ENCODE peak calls at places on chromosomes 4 and X, in seven cellular contexts. H is IMR-90, D is mesenchymal stem cell, T is H9, P is neuronal stem cell, U is H1, Q is trophoblast cell. W is an unnamed sample.

GRCh38 chrX:572490-573124 is 58.0 kb upstream of the SHOX start:
- DNase-seq in H (no peak), Q (no peak), P (no peak), D (no peak), T (no peak), U (peak), W (no peak)

GRCh38 chr4:161287678-161288352 is 876.0 kb downstream of the FSTL5 start:
- DNase-seq in U (no peak), D (no peak), T (no peak), P (no peak), Q (no peak), H (no peak), W (no peak)

GRCh38 chrX:118025193-118025592 is 91.4 kb downstream of the KLHL13 start:
- DNase-seq in U (no peak), T (no peak), Q (peak), D (no peak), H (peak), P (no peak), W (no peak)

GRCh38 chr4:101175896-101176676 is 171.2 kb downstream of the PPP3CA start:
- DNase-seq in T (no peak), P (no peak), D (no peak), U (no peak), H (no peak), Q (no peak), W (no peak)

GRCh38 chrX:56978172-56978571 is 17.2 kb downstream of the SPIN3 start:
- DNase-seq in H (peak), Q (peak), T (peak), U (no peak), P (no peak), D (peak), W (peak)

GRCh38 chr4:85515701-85516100 is 40.8 kb downstream of the ARHGAP24 start:
- DNase-seq in U (no peak), Q (no peak), D (no peak), T (no peak), H (no peak), P (no peak), W (no peak)

GRCh38 chr4:110195561-110196205 is 2.7 kb downstream of the ELOVL6 start:
- DNase-seq in P (no peak), U (no peak), D (peak), Q (no peak), H (peak), T (no peak), W (peak)

GRCh38 chr4:66633472-66633871 is 911.8 kb downstream of the CENPC start:
- DNase-seq in U (no peak), H (no peak), Q (no peak), P (no peak), D (no peak), T (no peak), W (no peak)

GRCh38 chr4:173319696-173320095 is 14.5 kb downstream of the HMGB2 start:
- DNase-seq in U (no peak), Q (peak), T (no peak), P (no peak), H (peak), D (peak), W (no peak)

GRCh38 chrX:23503835-23504539 is 163.3 kb upstream of the PRDX4 start:
- DNase-seq in T (peak), U (no peak), Q (peak), H (peak), D (peak), P (no peak), W (peak)

GRCh38 chr4:118012142-118012541 is 22.1 kb upstream of the NDST3 start:
- DNase-seq in P (no peak), H (peak), T (no peak), Q (no peak), U (no peak), D (no peak), W (peak)

GRCh38 chrX:2385224-2385623 is 115.6 kb downstream of the DHRSX start:
- DNase-seq in P (no peak), Q (peak), H (peak), D (peak), T (no peak), U (no peak), W (peak)

GRCh38 chr4:144280688-144281087 is 140.2 kb upstream of the GYPA start:
- DNase-seq in P (no peak), D (no peak), T (no peak), U (no peak), Q (no peak), H (no peak), W (no peak)

GRCh38 chr4:52376107-52376704 is 282.9 kb downstream of the USP46 start:
- DNase-seq in Q (peak), P (peak), T (no peak), D (peak), H (peak), U (no peak), W (peak)

GRCh38 chrX:78708171-78708570 is 39.3 kb upstream of the LPAR4 start:
- DNase-seq in P (no peak), D (peak), T (peak), U (peak), H (peak), Q (peak), W (peak)

GRCh38 chrX:46750829-46751228 is 8.1 kb downstream of the SLC9A7 start:
- DNase-seq in D (no peak), T (no peak), U (no peak), Q (no peak), H (no peak), P (no peak), W (no peak)

GRCh38 chr4:62250100-62250499 is 1050.0 kb downstream of the ADGRL3 start:
- DNase-seq in P (no peak), D (no peak), T (no peak), U (no peak), Q (no peak), H (no peak), W (no peak)

GRCh38 chrX:136477026-136477425 is 10.7 kb upstream of the BRS3 start:
- DNase-seq in P (no peak), H (no peak), D (no peak), U (no peak), T (no peak), Q (peak), W (peak)

GRCh38 chr4:31548823-31549222 is 828.7 kb downstream of the PCDH7 start:
- DNase-seq in D (no peak), U (no peak), T (no peak), P (no peak), Q (no peak), H (no peak), W (no peak)

GRCh38 chr4:47017081-47017480 is 14.3 kb upstream of the GABRB1 start:
- DNase-seq in P (no peak), U (no peak), H (peak), T (no peak), D (peak), Q (no peak), W (no peak)

GRCh38 chrX:154775611-154776349 is 13.1 kb downstream of the DKC1 start:
- DNase-seq in U (no peak), T (no peak), H (peak), D (no peak), P (no peak), Q (no peak), W (peak)

GRCh38 chr4:127249066-127249766 is 383.5 kb upstream of the INTU start:
- DNase-seq in Q (peak), D (peak), H (peak), T (no peak), U (no peak), P (no peak), W (no peak)

GRCh38 chr4:38663021-38663800 is 788 bp upstream of the KLF3 start:
- DNase-seq in Q (no peak), U (peak), P (peak), T (peak), D (no peak), H (no peak), W (peak)

GRCh38 chrX:31213941-31214340 is 142.1 kb upstream of the FTHL17 start:
- DNase-seq in D (no peak), Q (peak), T (no peak), H (peak), P (no peak), U (no peak), W (peak)

GRCh38 chr4:3223346-3223745 is 25.6 kb upstream of the MSANTD1 start:
- DNase-seq in U (no peak), D (no peak), P (no peak), T (no peak), H (no peak), Q (no peak), W (no peak)

GRCh38 chr4:139921551-139922184 is 232.3 kb downstream of the MAML3 start:
- DNase-seq in D (no peak), T (no peak), H (no peak), Q (no peak), U (no peak), P (no peak), W (no peak)

GRCh38 chr4:166501941-166502382 is 628.9 kb downstream of the TLL1 start:
- DNase-seq in P (peak), D (peak), Q (peak), T (peak), U (peak), H (no peak), W (peak)

GRCh38 chr4:84582988-84583870 is at the start of gene CDS1:
- DNase-seq in Q (peak), P (no peak), U (peak), D (peak), H (no peak), T (peak), W (peak)

GRCh38 chr4:22465349-22465748 is 50.5 kb downstream of the ADGRA3 start:
- DNase-seq in P (no peak), Q (no peak), H (no peak), U (no peak), T (no peak), D (no peak), W (no peak)

GRCh38 chr4:48405924-48406323 is 64.6 kb downstream of the SLAIN2 start:
- DNase-seq in P (no peak), Q (peak), H (no peak), T (no peak), D (no peak), U (no peak), W (no peak)

GRCh38 chrX:47361538-47362511 is 8.6 kb upstream of the ZNF157 start:
- DNase-seq in D (peak), T (peak), Q (peak), H (peak), P (peak), U (peak), W (peak)

GRCh38 chr4:101158136-101158485 is 189.2 kb downstream of the PPP3CA start:
- DNase-seq in T (no peak), Q (no peak), U (no peak), D (no peak), H (peak), P (no peak), W (peak)

GRCh38 chrX:68754406-68754805 is 74.4 kb upstream of the EFNB1 start:
- DNase-seq in U (no peak), Q (peak), T (no peak), H (no peak), D (no peak), P (no peak), W (no peak)

GRCh38 chrX:42119076-42119475 is 195.7 kb upstream of the CASK start:
- DNase-seq in Q (no peak), T (no peak), D (peak), H (peak), P (no peak), U (no peak), W (peak)

GRCh38 chr4:150297861-150298474 is 219.7 kb downstream of the DCLK2 start:
- DNase-seq in U (no peak), P (peak), H (peak), D (peak), Q (peak), T (no peak), W (peak)

GRCh38 chrX:292900-293897 is 12.0 kb downstream of the PLCXD1 start:
- DNase-seq in D (no peak), H (no peak), Q (no peak), U (no peak), P (no peak), T (no peak), W (no peak)

GRCh38 chr4:147683172-147683571 is 791 bp downstream of the PRMT9 start:
- DNase-seq in T (no peak), Q (peak), H (peak), U (no peak), P (no peak), D (peak), W (peak)

GRCh38 chr4:104424368-104424921 is 70.2 kb downstream of the CXXC4 start:
- DNase-seq in P (no peak), U (no peak), Q (no peak), T (no peak), H (no peak), D (no peak), W (no peak)

GRCh38 chr4:77938560-77938959 is 75.9 kb downstream of the MRPL1 start:
- DNase-seq in T (no peak), Q (no peak), U (no peak), H (no peak), P (no peak), D (no peak), W (peak)
- H4K8ac ChIP-seq in T (no peak), Q (no peak), U (no peak), H (no peak), P (no peak), D (no peak), W (no peak)

GRCh38 chrX:133218329-133218728 is at the start of gene TFDP3:
- DNase-seq in H (no peak), Q (no peak), T (no peak), D (no peak), U (no peak), P (no peak), W (no peak)

GRCh38 chrX:133214316-133214715 is 3.8 kb downstream of the TFDP3 start:
- DNase-seq in D (no peak), H (no peak), U (no peak), P (no peak), T (no peak), Q (no peak), W (no peak)

GRCh38 chrX:133215017-133215416 is 3.1 kb downstream of the TFDP3 start:
- DNase-seq in Q (no peak), D (no peak), P (no peak), U (no peak), H (no peak), T (no peak), W (no peak)

GRCh38 chrX:133215747-133216146 is 2.4 kb downstream of the TFDP3 start:
- DNase-seq in T (no peak), D (peak), Q (peak), H (peak), P (peak), U (no peak), W (peak)
- H4K8ac ChIP-seq in T (no peak), D (no peak), Q (no peak), H (no peak), P (no peak), U (no peak), W (no peak)

DNA sequence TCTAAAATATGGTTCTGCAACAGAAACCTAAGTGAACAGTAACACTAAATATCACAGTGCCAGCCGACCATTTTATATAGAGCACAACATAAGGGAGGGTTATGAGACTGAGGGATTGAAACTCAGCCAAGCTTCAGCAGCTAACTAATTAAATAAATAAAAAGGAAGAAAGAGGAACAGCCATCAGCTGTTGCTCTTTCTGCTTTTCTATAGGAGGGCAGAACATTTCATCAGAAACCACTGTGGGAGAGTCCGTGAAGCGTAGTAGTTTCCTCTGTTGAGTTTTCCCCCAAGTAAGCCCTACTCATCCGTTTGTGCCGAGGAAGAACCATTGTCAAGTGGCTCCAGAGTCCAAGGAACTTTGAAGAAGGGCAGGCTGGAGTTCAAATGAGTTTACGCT is 74.5 kb downstream of the PPARGC1A start:
- DNase-seq in D (peak), Q (no peak), H (no peak), T (no peak), U (no peak), P (no peak), W (no peak)
- H4K8ac ChIP-seq in D (no peak), Q (no peak), H (no peak), T (no peak), U (no peak), P (no peak), W (no peak)

DNA sequence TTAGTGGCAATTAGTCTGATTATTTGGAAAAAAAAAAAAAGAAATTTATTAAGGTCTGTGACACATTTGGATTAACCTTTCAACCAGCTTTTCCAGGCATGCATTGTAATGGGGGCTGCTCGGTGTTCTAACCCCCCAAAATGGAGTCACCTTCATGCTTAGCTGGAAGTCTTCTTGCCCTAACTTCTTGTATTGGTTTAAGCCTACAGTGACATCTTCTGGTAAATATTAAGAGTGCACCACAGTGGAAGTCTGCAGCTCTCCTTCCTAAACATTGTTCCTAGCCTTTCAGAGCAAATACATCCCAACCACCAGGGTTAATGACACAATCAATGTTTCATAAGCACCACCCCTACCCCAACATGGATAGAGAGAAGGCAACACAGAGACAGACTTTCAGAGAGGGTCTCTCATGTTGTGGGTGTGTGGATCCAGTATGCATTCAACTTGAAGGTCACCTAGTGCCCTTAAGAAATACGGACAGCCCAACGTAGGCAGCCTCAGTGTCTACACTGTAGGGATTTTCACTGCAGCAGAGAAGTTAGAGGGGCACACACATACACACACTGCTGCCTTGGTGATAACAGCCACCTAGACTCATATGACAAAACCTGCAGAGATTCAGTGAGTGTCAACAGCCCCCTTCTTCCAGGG is 142.9 kb upstream of the MBNL3 start:
- DNase-seq in P (no peak), U (no peak), T (no peak), Q (peak), D (peak), H (peak), W (peak)
- H4K8ac ChIP-seq in P (no peak), U (no peak), T (no peak), Q (no peak), D (no peak), H (no peak), W (no peak)

GRCh38 chr4:36086387-36086786 is 157.9 kb downstream of the ARAP2 start:
- DNase-seq in U (no peak), H (no peak), Q (no peak), P (no peak), D (no peak), T (no peak), W (no peak)
- H4K8ac ChIP-seq in U (no peak), H (no peak), Q (no peak), P (no peak), D (no peak), T (no peak), W (no peak)

W was measured in mesendoderm.